ENCODE peak calls at places on chromosome 2, in seven cellular contexts. K, A, X, Q, D, T and L are unnamed samples.

GRCh38 chr2:200042944-200043343 is 87.6 kb downstream of the MAIP1 start:
- DNase-seq in K (peak; percentile 60), A (peak; percentile 84), X (no peak), Q (no peak), D (no peak), T (no peak), L (no peak)

GRCh38 chr2:121897335-121897970 is 142.0 kb downstream of the TSN start:
- DNase-seq in K (peak; percentile 47), A (peak; percentile 47), X (peak; percentile 39), Q (no peak), D (no peak), T (peak; percentile 20), L (no peak)

GRCh38 chr2:145221511-145221910 is 701.6 kb upstream of the ZEB2 start:
- DNase-seq in K (no peak), A (no peak), X (no peak), Q (no peak), D (no peak), T (no peak), L (no peak)

GRCh38 chr2:73870084-73870483 is 22.7 kb upstream of the ACTG2 start:
- DNase-seq in K (peak; percentile 97), A (peak; percentile 94), X (no peak), Q (peak; percentile 87), D (no peak), T (peak; percentile 50), L (no peak)

GRCh38 chr2:147846382-147847081 is 1.7 kb downstream of the ACVR2A start:
- DNase-seq in K (no peak), A (peak; percentile 12), X (no peak), Q (no peak), D (no peak), T (peak; percentile 51), L (no peak)

GRCh38 chr2:174663572-174663971 is 66.0 kb upstream of the WIPF1 start:
- DNase-seq in K (no peak), A (peak; percentile 95), X (no peak), Q (no peak), D (no peak), T (peak; percentile 68), L (no peak)

GRCh38 chr2:54863660-54864059 is 140.2 kb downstream of the EML6 start:
- DNase-seq in K (no peak), A (no peak), X (no peak), Q (no peak), D (no peak), T (no peak), L (no peak)

GRCh38 chr2:120177011-120177621 is 46.1 kb downstream of the TMEM185B start:
- DNase-seq in K (no peak), A (no peak), X (no peak), Q (peak; percentile 40), D (peak; percentile 65), T (peak; percentile 20), L (no peak)

GRCh38 chr2:197556456-197556855 is 40.6 kb downstream of the MOB4 start:
- DNase-seq in K (peak; percentile 40), A (peak; percentile 11), X (no peak), Q (no peak), D (no peak), T (peak; percentile 82), L (no peak)

GRCh38 chr2:184654945-184655344 is 56.6 kb downstream of the ZNF804A start:
- DNase-seq in K (peak; percentile 49), A (peak; percentile 23), X (no peak), Q (no peak), D (no peak), T (no peak), L (no peak)

GRCh38 chr2:109098251-109098920 is 30.6 kb upstream of the SH3RF3 start:
- DNase-seq in K (peak; percentile 60), A (peak; percentile 18), X (no peak), Q (no peak), D (no peak), T (peak; percentile 81), L (no peak)

GRCh38 chr2:224217233-224217961 is 178.3 kb upstream of the SERPINE2 start:
- DNase-seq in K (no peak), A (no peak), X (no peak), Q (no peak), D (no peak), T (no peak), L (no peak)

GRCh38 chr2:102661846-102662245 is 42.5 kb downstream of the SLC9A2 start:
- DNase-seq in K (no peak), A (no peak), X (no peak), Q (no peak), D (no peak), T (no peak), L (no peak)

GRCh38 chr2:37812414-37812813 is 112.7 kb upstream of the RMDN2 start:
- DNase-seq in K (peak; percentile 41), A (peak; percentile 64), X (no peak), Q (no peak), D (no peak), T (no peak), L (no peak)

GRCh38 chr2:72128059-72128842 is 19.4 kb downstream of the CYP26B1 start:
- DNase-seq in K (no peak), A (no peak), X (no peak), Q (peak; percentile 9), D (no peak), T (no peak), L (no peak)

GRCh38 chr2:85852979-85853498 is 35.8 kb downstream of the ST3GAL5 start:
- DNase-seq in K (no peak), A (peak; percentile 66), X (no peak), Q (peak; percentile 33), D (peak; percentile 54), T (no peak), L (no peak)

GRCh38 chr2:140863713-140864112 is 1267.1 kb downstream of the LRP1B start:
- DNase-seq in K (peak; percentile 86), A (peak; percentile 75), X (no peak), Q (no peak), D (no peak), T (peak; percentile 63), L (no peak)

GRCh38 chr2:183038341-183039300 is at the start of gene NCKAP1:
- DNase-seq in K (peak; percentile 85), A (peak; percentile 96), X (peak; percentile 99), Q (peak; percentile 93), D (peak; percentile 90), T (peak; percentile 88), L (peak; percentile 97)

DNA sequence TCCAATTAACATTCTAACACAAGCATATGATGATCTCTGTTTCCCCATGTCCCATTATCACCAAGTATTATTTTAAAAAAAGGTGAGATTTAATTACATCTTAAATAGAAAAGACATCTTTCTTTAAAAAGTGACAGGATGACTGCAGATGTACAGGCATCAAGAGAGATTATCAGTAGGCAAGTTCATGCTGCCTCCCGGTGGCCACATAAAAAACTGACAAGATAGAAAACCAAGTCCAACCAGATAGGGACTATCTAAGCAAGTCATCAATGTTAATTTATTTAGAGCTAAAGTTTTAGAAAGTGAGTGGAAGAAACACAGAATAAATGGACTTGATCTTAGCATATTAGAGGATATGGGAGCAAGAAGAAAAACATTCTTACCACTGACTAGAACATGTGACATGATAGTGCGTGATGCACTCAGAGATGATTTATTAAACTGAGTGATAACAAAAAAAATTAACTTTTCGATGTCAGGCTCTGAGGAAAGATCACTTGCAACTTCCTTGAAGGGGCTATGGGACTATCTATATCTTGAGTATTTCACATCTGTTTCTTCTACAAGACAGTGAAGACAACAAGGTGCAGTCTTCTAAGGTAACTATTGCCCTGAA is 5.4 kb upstream of the TDRD15 start:
- DNase-seq in K (peak; percentile 63), A (peak; percentile 10), X (peak; percentile 20), Q (no peak), D (no peak), T (peak; percentile 59), L (no peak)
- TF ChIP-seq CTCF in K (peak; percentile 62), A (no peak), X (peak; percentile 75), Q (peak; percentile 57), D (no peak), T (peak; percentile 45), L (peak; percentile 50)

GRCh38 chr2:195660265-195660890 is 3.4 kb downstream of the SLC39A10 start:
- DNase-seq in K (peak; percentile 89), A (peak; percentile 87), X (peak; percentile 71), Q (peak; percentile 76), D (peak; percentile 63), T (peak; percentile 78), L (peak; percentile 43)

GRCh38 chr2:195659114-195659513 is 2.1 kb downstream of the SLC39A10 start:
- DNase-seq in K (no peak), A (no peak), X (no peak), Q (no peak), D (no peak), T (peak; percentile 8), L (no peak)

GRCh38 chr2:195664528-195664927 is 7.5 kb downstream of the SLC39A10 start:
- DNase-seq in K (peak; percentile 61), A (peak; percentile 44), X (no peak), Q (no peak), D (no peak), T (no peak), L (no peak)

GRCh38 chr2:195663007-195663406 is 6.0 kb downstream of the SLC39A10 start:
- DNase-seq in K (no peak), A (no peak), X (no peak), Q (no peak), D (no peak), T (no peak), L (no peak)

GRCh38 chr2:195662138-195662537 is 5.1 kb downstream of the SLC39A10 start:
- DNase-seq in K (no peak), A (peak; percentile 42), X (no peak), Q (no peak), D (no peak), T (no peak), L (no peak)
- TF ChIP-seq CTCF in K (no peak), A (no peak), X (no peak), Q (no peak), D (no peak), T (no peak), L (no peak)

GRCh38 chr2:96663177-96663576 is 20.6 kb downstream of the FER1L5 start:
- DNase-seq in K (no peak), A (no peak), X (no peak), Q (no peak), D (peak; percentile 56), T (no peak), L (no peak)
- TF ChIP-seq CTCF in K (no peak), A (no peak), X (no peak), Q (no peak), D (no peak), T (no peak), L (no peak)

GRCh38 chr2:230929381-230930148 is 4.5 kb upstream of the GPR55 start:
- DNase-seq in K (no peak), A (no peak), X (no peak), Q (peak; percentile 9), D (no peak), T (no peak), L (no peak)
- TF ChIP-seq CTCF in K (no peak), A (no peak), X (no peak), Q (no peak), D (no peak), T (no peak), L (no peak)

GRCh38 chr2:150485114-150485870 is 2.2 kb downstream of the RND3 start:
- DNase-seq in K (peak; percentile 80), A (peak; percentile 79), X (peak; percentile 54), Q (peak; percentile 79), D (peak; percentile 74), T (peak; percentile 67), L (peak; percentile 54)
- TF ChIP-seq CTCF in K (peak; percentile 50), A (no peak), X (peak; percentile 47), Q (peak; percentile 37), D (no peak), T (peak; percentile 41), L (peak; percentile 46)